ENCODE peak calls at places on chromosomes 1 and 21, in five cellular contexts. B, C, H, Z and F are unnamed samples.
A peak's percentile ranks its signal among the peaks of the same experiment; 100 is the strongest.

GRCh38 chr1:174965006-174965971 is 34.5 kb upstream of the CACYBP start:
- DNase-seq in B (peak; percentile 62), C (no peak), H (no peak), Z (no peak), F (no peak)

GRCh38 chr1:192045038-192045575 is 113.2 kb upstream of the RGS18 start:
- DNase-seq in B (no peak), C (no peak), H (peak; percentile 8), Z (no peak), F (no peak)

GRCh38 chr21:44002511-44002910 is 9.6 kb upstream of the TRAPPC10 start:
- DNase-seq in B (no peak), C (no peak), H (no peak), Z (no peak), F (no peak)

GRCh38 chr21:37758997-37759396 is 157.3 kb downstream of the KCNJ6 start:
- DNase-seq in B (peak; percentile 28), C (no peak), H (peak; percentile 64), Z (no peak), F (no peak)

GRCh38 chr21:43728467-43729390 is 9.8 kb downstream of the PDXK start:
- DNase-seq in B (peak; percentile 85), C (peak; percentile 97), H (peak; percentile 87), Z (peak; percentile 94), F (peak; percentile 76)

GRCh38 chr1:22024485-22025367 is 23.3 kb downstream of the CELA3A start:
- DNase-seq in B (peak; percentile 72), C (peak; percentile 91), H (peak; percentile 85), Z (peak; percentile 89), F (peak; percentile 80)

GRCh38 chr1:119884700-119885099 is 11.6 kb downstream of the ADAM30 start:
- DNase-seq in B (no peak), C (no peak), H (no peak), Z (no peak), F (no peak)

GRCh38 chr1:156383023-156383422 is 14.0 kb downstream of the RHBG start:
- DNase-seq in B (peak; percentile 49), C (no peak), H (peak; percentile 75), Z (peak; percentile 82), F (peak; percentile 21)

GRCh38 chr1:152182942-152183341 is 23.9 kb upstream of the RPTN start:
- DNase-seq in B (no peak), C (no peak), H (no peak), Z (no peak), F (no peak)

GRCh38 chr1:207990455-207990854 is 79.5 kb upstream of the CD34 start:
- DNase-seq in B (peak; percentile 3), C (no peak), H (no peak), Z (no peak), F (no peak)

GRCh38 chr1:25216123-25216522 is 16.2 kb downstream of the SYF2 start:
- DNase-seq in B (no peak), C (no peak), H (no peak), Z (peak; percentile 9), F (no peak)

GRCh38 chr21:15061284-15061683 is 3.5 kb downstream of the NRIP1 start:
- DNase-seq in B (no peak), C (no peak), H (no peak), Z (no peak), F (no peak)

GRCh38 chr21:44999972-45000636 is 60.3 kb downstream of the SLX9 start:
- DNase-seq in B (no peak), C (no peak), H (no peak), Z (peak; percentile 66), F (no peak)

GRCh38 chr21:34029724-34030528 is 43.5 kb upstream of the MRPS6 start:
- DNase-seq in B (peak; percentile 38), C (no peak), H (peak; percentile 42), Z (no peak), F (no peak)

GRCh38 chr1:202200112-202200548 is 6.5 kb downstream of the LGR6 start:
- DNase-seq in B (peak; percentile 81), C (no peak), H (no peak), Z (no peak), F (no peak)

GRCh38 chr1:233730809-233731208 is 116.9 kb downstream of the KCNK1 start:
- DNase-seq in B (no peak), C (no peak), H (no peak), Z (no peak), F (no peak)

GRCh38 chr1:40034869-40035268 is 5.7 kb upstream of the CAP1 start:
- DNase-seq in B (no peak), C (no peak), H (no peak), Z (no peak), F (peak; percentile 56)

GRCh38 chr21:17930102-17930501 is 110.9 kb upstream of the C21orf91 start:
- DNase-seq in B (no peak), C (no peak), H (no peak), Z (no peak), F (no peak)

GRCh38 chr1:64875101-64875500 is 91.2 kb downstream of the JAK1 start:
- DNase-seq in B (no peak), C (no peak), H (no peak), Z (no peak), F (no peak)

GRCh38 chr21:32641715-32642698 is 29.8 kb upstream of the CFAP298 start:
- DNase-seq in B (no peak), C (no peak), H (no peak), Z (no peak), F (no peak)

GRCh38 chr1:205523891-205524793 is 19.7 kb downstream of the CDK18 start:
- DNase-seq in B (peak; percentile 89), C (no peak), H (peak; percentile 73), Z (peak; percentile 88), F (peak; percentile 82)

GRCh38 chr1:1299686-1300351 is 7.9 kb downstream of the ACAP3 start:
- DNase-seq in B (no peak), C (no peak), H (no peak), Z (no peak), F (no peak)

GRCh38 chr1:230717251-230717650 is 3.3 kb upstream of the AGT start:
- DNase-seq in B (no peak), C (no peak), H (no peak), Z (no peak), F (no peak)

GRCh38 chr1:236465959-236466303 is 57.9 kb upstream of the LGALS8 start:
- DNase-seq in B (no peak), C (no peak), H (no peak), Z (no peak), F (no peak)

GRCh38 chr1:59903136-59903754 is 23.3 kb downstream of the CYP2J2 start:
- DNase-seq in B (peak; percentile 47), C (peak; percentile 14), H (peak; percentile 40), Z (no peak), F (no peak)

GRCh38 chr1:205515781-205516253 is 11.3 kb downstream of the CDK18 start:
- DNase-seq in B (no peak), C (no peak), H (no peak), Z (no peak), F (no peak)

GRCh38 chr1:151047925-151048644 is 534 bp downstream of the C1orf56 start:
- DNase-seq in B (peak; percentile 76), C (no peak), H (peak; percentile 69), Z (peak; percentile 93), F (peak; percentile 64)

GRCh38 chr21:42956824-42957632 is 17.3 kb upstream of the PKNOX1 start:
- DNase-seq in B (no peak), C (no peak), H (no peak), Z (peak; percentile 41), F (no peak)

GRCh38 chr1:221794079-221794670 is 52.3 kb upstream of the DUSP10 start:
- DNase-seq in B (no peak), C (no peak), H (no peak), Z (no peak), F (no peak)

GRCh38 chr1:980602-981395 is 1.1 kb downstream of the PERM1 start:
- DNase-seq in B (no peak), C (no peak), H (no peak), Z (no peak), F (no peak)

GRCh38 chr1:178057131-178057765 is 36.7 kb upstream of the RASAL2 start:
- DNase-seq in B (no peak), C (no peak), H (no peak), Z (no peak), F (no peak)
- H3K27ac ChIP-seq in B (peak overlapping the region; percentile 45), C (peak overlapping the region; percentile 48), H (no peak overlapping the region), Z (peak overlapping the region; percentile 26), F (no peak overlapping the region)

GRCh38 chr1:67937010-67937409 is 103.7 kb upstream of the GNG12 start:
- DNase-seq in B (no peak), C (no peak), H (no peak), Z (no peak), F (no peak)

GRCh38 chr1:67937651-67938050 is 104.4 kb upstream of the GNG12 start:
- DNase-seq in B (no peak), C (no peak), H (no peak), Z (no peak), F (no peak)

GRCh38 chr1:67939176-67939751 is 106.0 kb upstream of the GNG12 start:
- DNase-seq in B (no peak), C (peak; percentile 80), H (no peak), Z (no peak), F (no peak)

GRCh38 chr1:67931198-67931597 is 97.9 kb upstream of the GNG12 start:
- DNase-seq in B (no peak), C (no peak), H (no peak), Z (no peak), F (no peak)

GRCh38 chr1:67935560-67935959 is 102.3 kb upstream of the GNG12 start:
- DNase-seq in B (no peak), C (no peak), H (no peak), Z (no peak), F (no peak)
- TF ChIP-seq CTCF in B (no peak), C (no peak), H (no peak), Z (no peak), F (no peak)

DNA sequence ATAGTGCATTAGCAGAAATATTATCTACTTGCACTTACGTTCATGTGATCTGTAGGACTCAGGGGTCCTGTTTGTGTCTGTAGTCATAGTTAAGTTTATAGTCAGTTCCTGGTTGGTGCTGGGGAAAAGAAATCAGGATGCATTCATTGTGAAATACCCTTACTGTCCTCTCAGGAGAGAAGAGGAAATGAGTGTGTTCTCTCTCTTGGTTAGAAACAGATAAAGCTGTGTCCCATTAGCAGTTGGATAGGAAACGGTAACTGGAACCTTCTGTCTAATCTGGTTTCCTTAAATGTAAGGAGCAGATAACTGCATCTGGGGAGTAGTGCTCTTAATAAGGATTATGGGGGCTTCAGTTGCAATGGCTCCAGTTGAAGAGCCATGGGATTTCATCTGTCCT is 8.9 kb downstream of the SDCCAG8 start:
- DNase-seq in B (no peak), C (no peak), H (no peak), Z (no peak), F (no peak)
- H3K4me1 ChIP-seq in B (no peaks in the 10 kb centered on the region), C (peaks cover 19% of the 10 kb centered on the region), H (peaks cover 9% of the 10 kb centered on the region), Z (peaks cover 74% of the 10 kb centered on the region), F (no peaks in the 10 kb centered on the region)

DNA sequence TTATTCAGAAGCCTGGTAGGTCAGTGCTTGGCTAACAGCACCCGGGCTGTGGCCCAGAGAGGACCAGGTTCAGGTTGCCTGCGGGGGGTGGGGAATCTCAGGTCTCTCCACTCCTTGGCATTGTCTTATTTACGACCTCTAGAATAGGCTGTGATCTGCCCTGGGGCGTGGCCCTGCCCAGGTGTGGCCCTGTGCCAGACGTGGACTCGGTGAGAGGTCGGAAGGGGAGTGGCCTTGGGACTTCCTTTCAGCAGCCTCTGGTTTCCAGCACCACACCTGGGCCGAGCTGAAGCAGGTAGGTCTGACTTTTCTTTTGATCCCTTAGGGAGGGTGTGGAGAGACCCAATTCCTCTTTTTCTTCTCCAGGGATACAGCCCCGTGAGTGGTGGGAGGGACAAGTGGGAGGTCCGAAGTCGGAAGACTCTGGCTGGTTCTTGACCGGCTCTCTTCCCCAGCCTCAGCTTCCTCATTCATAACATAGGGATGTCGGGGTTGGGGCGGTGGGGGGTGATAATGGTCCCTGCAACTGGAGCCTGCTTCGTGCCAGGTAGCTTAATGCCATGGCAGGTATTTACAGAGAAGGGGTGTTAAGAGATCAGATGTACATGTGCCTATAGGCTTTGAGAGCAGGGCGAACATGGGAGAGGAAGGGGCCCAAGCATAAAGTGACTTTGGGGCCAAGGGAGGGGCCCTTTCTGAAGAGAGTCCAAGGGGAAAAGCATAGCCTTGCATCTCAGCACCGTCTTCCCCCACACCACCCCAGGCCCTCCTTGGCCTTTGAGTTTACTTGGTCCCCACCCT is 16.5 kb downstream of the ACOT11 start:
- DNase-seq in B (peak; percentile 97), C (no peak), H (no peak), Z (peak; percentile 69), F (no peak)
- H3K27ac ChIP-seq in B (peak overlapping the region; percentile 63), C (no peak overlapping the region), H (no peak overlapping the region), Z (no peak overlapping the region), F (no peak overlapping the region)